ENCODE peak calls at places on chromosomes 12 and 14, in six cellular contexts. O is IMR-90, J is neuronal stem cell, X is mesendoderm, S is H1, P is trophoblast cell. F is an unnamed sample.

GRCh38 chr12:29428630-29429029 is 47.7 kb upstream of the ERGIC2 start:
- DNase-seq in J (no peak), X (no peak), O (peak; percentile 84), S (no peak), P (no peak), F (peak; percentile 90)

GRCh38 chr14:68368850-68369249 is 424.0 kb downstream of the ZFP36L1 start:
- DNase-seq in O (no peak), S (no peak), X (no peak), J (no peak), P (no peak), F (no peak)

GRCh38 chr12:32688786-32689185 is 9.7 kb downstream of the DNM1L start:
- DNase-seq in S (no peak), P (no peak), J (no peak), X (peak; percentile 44), O (no peak), F (no peak)

GRCh38 chr12:55681142-55682077 is 26.3 kb downstream of the ITGA7 start:
- DNase-seq in J (peak; percentile 57), O (peak; percentile 51), X (peak; percentile 97), S (peak; percentile 61), P (no peak), F (peak; percentile 30)

GRCh38 chr14:73714656-73715081 is 485 bp upstream of the PNMA1 start:
- DNase-seq in X (no peak), J (no peak), P (no peak), S (no peak), O (peak; percentile 42), F (no peak)

GRCh38 chr12:40559865-40560264 is 132.4 kb upstream of the CNTN1 start:
- DNase-seq in S (no peak), O (no peak), X (no peak), J (no peak), P (no peak), F (no peak)

GRCh38 chr14:104588066-104588857 is 8.7 kb downstream of the C14orf180 start:
- DNase-seq in O (no peak), P (peak; percentile 25), X (no peak), S (no peak), J (no peak), F (no peak)

GRCh38 chr12:62532333-62532732 is 65.7 kb downstream of the MON2 start:
- DNase-seq in O (no peak), X (no peak), P (no peak), J (no peak), S (no peak), F (no peak)

GRCh38 chr12:14454098-14454907 is 88.8 kb downstream of the ATF7IP start:
- DNase-seq in O (peak; percentile 34), X (peak; percentile 96), J (peak; percentile 30), P (peak; percentile 19), S (peak; percentile 15), F (peak; percentile 47)

GRCh38 chr12:32104572-32105355 is 1.9 kb upstream of the BICD1 start:
- DNase-seq in S (no peak), X (no peak), O (no peak), P (no peak), J (no peak), F (no peak)

GRCh38 chr12:57229634-57230380 is at the start of gene SHMT2:
- DNase-seq in P (peak; percentile 97), J (peak; percentile 97), S (peak; percentile 91), X (peak; percentile 98), O (peak; percentile 95), F (peak; percentile 96)
- H4K8ac ChIP-seq in P (peak within 1 kb of the TSS; percentile 91), J (no peak within 1 kb of the TSS), S (peak within 1 kb of the TSS; percentile 98), X (no peak within 1 kb of the TSS), O (peak within 1 kb of the TSS; percentile 99), F (peak within 1 kb of the TSS; percentile 87)

DNA sequence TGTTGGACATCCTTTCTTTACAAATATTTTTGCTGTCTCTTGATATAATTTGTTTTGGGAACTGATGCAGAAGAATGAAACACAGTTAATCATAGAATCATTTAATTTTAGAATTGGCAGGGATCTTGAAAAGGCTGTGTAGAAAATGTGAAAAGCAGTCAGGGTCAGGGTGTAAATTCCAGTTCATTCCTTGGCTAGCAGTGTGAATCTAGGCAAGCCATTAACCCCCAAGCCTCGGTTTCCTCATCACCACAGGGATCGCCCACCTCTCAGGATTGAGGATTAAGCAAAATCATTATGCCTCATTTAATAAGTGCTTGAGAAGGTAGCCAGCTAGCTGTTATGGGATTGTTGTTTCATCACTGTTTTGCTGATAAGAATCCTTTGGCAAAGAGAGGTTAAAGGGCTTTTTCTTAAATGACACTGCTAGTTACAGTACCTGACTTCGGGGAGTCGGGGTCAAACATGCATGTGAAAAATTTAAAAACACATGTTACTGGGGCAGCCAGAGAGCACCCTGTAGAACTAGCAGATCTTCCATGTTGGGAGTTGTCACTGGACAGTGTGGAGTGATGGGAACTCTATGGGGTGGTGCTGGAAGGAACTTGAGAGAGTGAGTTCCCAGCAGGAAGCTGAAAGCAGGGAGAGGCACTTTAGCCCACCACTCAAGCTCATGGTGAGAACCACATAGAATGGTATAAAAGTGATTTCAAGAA is 10.7 kb downstream of the TNFRSF1A start:
- DNase-seq in X (no peak), O (no peak), J (no peak), S (no peak), P (no peak), F (no peak)
- H3K4me3 ChIP-seq in X (no peak overlapping the region), O (no peak overlapping the region), J (no peak overlapping the region), S (no peak overlapping the region), P (no peak overlapping the region), F (no peak overlapping the region)

DNA sequence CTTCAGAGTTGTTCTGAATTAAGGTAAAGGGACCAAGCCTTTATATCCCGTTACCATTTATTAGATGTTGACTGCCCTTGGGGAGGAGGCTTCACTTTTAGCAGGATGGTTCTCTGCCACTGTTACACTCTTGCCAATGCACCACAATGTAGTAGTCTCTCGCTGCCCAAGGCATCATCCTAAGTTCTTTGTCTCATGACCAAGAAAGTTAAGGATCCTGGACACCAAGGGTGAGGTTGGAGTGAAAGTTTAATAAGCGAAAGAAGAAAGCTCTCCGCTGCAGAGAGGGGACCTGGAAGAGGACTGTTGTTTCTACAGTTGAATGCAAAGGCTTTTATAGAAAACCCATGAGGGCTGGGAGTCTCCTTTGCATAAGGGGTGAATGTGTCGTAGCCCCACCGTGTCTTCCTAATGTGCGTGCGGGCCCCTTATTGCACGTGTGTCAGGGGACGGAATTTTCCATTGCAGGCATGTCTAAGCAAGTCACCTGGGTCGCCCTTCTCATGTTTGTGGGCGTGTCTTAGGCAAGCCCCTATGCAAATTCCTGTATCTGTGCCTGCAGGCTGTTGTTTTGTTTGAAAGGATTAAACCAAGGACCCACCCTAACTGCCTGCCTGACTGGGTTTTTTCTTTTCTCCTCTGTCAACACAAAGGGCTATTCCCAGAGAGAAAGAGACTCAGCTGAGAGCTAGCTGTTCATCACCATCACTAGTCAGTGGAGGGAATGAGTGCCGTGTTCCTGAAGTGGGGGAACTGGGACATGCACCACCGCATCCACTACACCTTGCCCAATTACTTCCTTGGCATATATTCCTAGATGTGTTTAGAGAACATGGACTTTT is 17.6 kb upstream of the RNASE1 start:
- DNase-seq in J (peak; percentile 50), O (no peak), X (peak; percentile 94), S (no peak), P (no peak), F (no peak)
- H2BK5ac ChIP-seq in J (peak overlapping the region; percentile 26), O (no peak overlapping the region), X (peak overlapping the region; percentile 85), S (peak overlapping the region; percentile 96), P (no peak overlapping the region), F (no peak overlapping the region)

GRCh38 chr12:47943492-47944359 is 19.7 kb upstream of the TMEM106C start:
- DNase-seq in O (no peak), J (no peak), S (no peak), X (no peak), P (no peak), F (no peak)

GRCh38 chr12:47946413-47947107 is 16.8 kb upstream of the TMEM106C start:
- DNase-seq in S (no peak), O (peak; percentile 41), J (no peak), X (no peak), P (no peak), F (peak; percentile 46)

GRCh38 chr12:47945341-47945728 is 18.1 kb upstream of the TMEM106C start:
- DNase-seq in X (no peak), P (no peak), O (no peak), J (no peak), S (no peak), F (no peak)

GRCh38 chr12:47942327-47943230 is 20.8 kb upstream of the TMEM106C start:
- DNase-seq in O (no peak), S (peak; percentile 38), P (no peak), J (no peak), X (peak; percentile 71), F (no peak)

GRCh38 chr12:47944685-47945340 is 18.6 kb upstream of the TMEM106C start:
- DNase-seq in X (no peak), J (no peak), O (no peak), P (no peak), S (no peak), F (no peak)
- H4K8ac ChIP-seq in X (no peak overlapping the region), J (no peak overlapping the region), O (no peak overlapping the region), P (no peak overlapping the region), S (no peak overlapping the region), F (no peak overlapping the region)

GRCh38 chr12:26939953-26940352 is 1.7 kb downstream of the FGFR1OP2 start:
- DNase-seq in P (no peak), S (no peak), X (no peak), J (no peak), O (no peak), F (no peak)

GRCh38 chr12:26938660-26939185 is 453 bp downstream of the FGFR1OP2 start:
- DNase-seq in O (no peak), J (no peak), P (peak; percentile 15), S (no peak), X (peak; percentile 55), F (no peak)

GRCh38 chr12:26940820-26941219 is 2.5 kb downstream of the FGFR1OP2 start:
- DNase-seq in P (no peak), S (no peak), X (no peak), J (no peak), O (peak; percentile 15), F (peak; percentile 11)

GRCh38 chr12:26937863-26938659 is at the start of the genes FGFR1OP2 and INTS13:
- DNase-seq in O (peak; percentile 99), J (peak; percentile 98), X (peak; percentile 99), P (peak; percentile 99), S (peak; percentile 90), F (peak; percentile 99)

DNA sequence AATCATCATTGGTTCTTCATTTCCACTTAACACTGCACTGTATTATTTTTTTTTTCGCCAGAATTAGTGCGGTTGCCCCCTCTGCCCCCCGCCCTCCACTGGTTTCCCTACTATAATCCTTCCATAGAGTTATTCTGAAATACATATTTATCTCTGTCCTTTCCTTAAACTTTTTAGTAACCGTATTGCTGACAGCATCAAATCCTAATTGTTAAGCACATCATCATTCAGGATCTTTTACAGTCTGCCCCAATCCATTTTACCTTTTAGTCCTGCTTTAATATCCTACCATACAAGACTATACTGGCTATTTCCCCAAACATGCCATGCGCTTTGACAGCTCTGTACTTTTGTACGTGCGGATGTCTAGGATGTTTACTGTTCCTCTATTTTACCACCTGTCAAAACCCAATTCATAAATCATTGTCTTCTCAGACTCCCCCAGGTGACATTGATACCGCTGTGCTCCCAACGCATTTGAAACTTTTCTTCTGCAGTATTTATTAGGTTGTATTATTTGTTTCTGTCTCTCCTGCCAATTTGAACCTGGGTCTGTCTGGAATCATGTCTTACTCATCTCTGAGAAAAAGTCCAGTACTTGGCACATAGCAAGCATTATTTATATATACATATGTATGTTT is 1.0 kb downstream of the FGFR1OP2 start:
- DNase-seq in S (no peak), P (no peak), J (no peak), X (no peak), O (peak; percentile 31), F (peak; percentile 23)
- H3K4me3 ChIP-seq in S (peak overlapping the region; percentile 96), P (no peak overlapping the region), J (peak overlapping the region; percentile 88), X (peak overlapping the region; percentile 60), O (peak overlapping the region; percentile 89), F (peak overlapping the region; percentile 93)